ENCODE peak calls at places on chromosome 15, in six cellular contexts. S is CD8-positive, alpha-beta T cell; M is neuronal stem cell; Y is tibial artery; N is stomach; U is psoas muscle. L is an unnamed sample.

GRCh38 chr15:98727115-98728040 is 79.0 kb downstream of the IGF1R start:
- DNase-seq in M (peak; percentile 48), N (peak; percentile 92), U (peak; percentile 91), S (no peak), Y (peak; percentile 89), L (peak; percentile 84)

GRCh38 chr15:96342611-96343528 is 12.4 kb downstream of the NR2F2 start:
- DNase-seq in S (no peak), Y (no peak), N (no peak), M (no peak), U (no peak), L (peak; percentile 61)

GRCh38 chr15:51380999-51381806 is 39.7 kb downstream of the GLDN start:
- DNase-seq in S (no peak), N (peak; percentile 60), Y (peak; percentile 72), U (no peak), M (peak; percentile 65), L (peak; percentile 85)

GRCh38 chr15:88144921-88145320 is 111.6 kb downstream of the NTRK3 start:
- DNase-seq in S (no peak), M (no peak), Y (no peak), N (no peak), U (no peak), L (no peak)

GRCh38 chr15:79644091-79644490 is 212.0 kb downstream of the MINAR1 start:
- DNase-seq in Y (no peak), N (no peak), U (no peak), M (no peak), S (no peak), L (no peak)

GRCh38 chr15:31278056-31278445 is 48.6 kb upstream of the KLF13 start:
- DNase-seq in M (no peak), S (peak; percentile 46), U (no peak), N (peak; percentile 3), Y (no peak), L (peak; percentile 41)

GRCh38 chr15:77985031-77985930 is 92.2 kb downstream of the TBC1D2B start:
- DNase-seq in Y (no peak), S (no peak), N (no peak), U (no peak), M (no peak), L (peak; percentile 44)

GRCh38 chr15:37056168-37056893 is 44.0 kb downstream of the MEIS2 start:
- DNase-seq in Y (peak; percentile 22), M (peak; percentile 51), S (no peak), U (peak; percentile 54), N (no peak), L (peak; percentile 17)

GRCh38 chr15:31327674-31328424 is 1.2 kb downstream of the KLF13 start:
- DNase-seq in Y (peak; percentile 59), U (peak; percentile 56), M (no peak), S (peak; percentile 85), N (peak; percentile 76), L (peak; percentile 85)

GRCh38 chr15:27673766-27674445 is 425.2 kb downstream of the OCA2 start:
- DNase-seq in Y (no peak), N (no peak), S (no peak), M (no peak), U (no peak), L (no peak)

GRCh38 chr15:62026707-62027565 is 33.3 kb downstream of the VPS13C start:
- DNase-seq in N (no peak), M (no peak), U (no peak), Y (no peak), S (no peak), L (no peak)

GRCh38 chr15:74200394-74200793 is 2.2 kb downstream of the STRA6 start:
- DNase-seq in N (no peak), Y (peak; percentile 82), M (no peak), S (no peak), U (peak; percentile 63), L (no peak)

GRCh38 chr15:62607643-62608042 is 434.9 kb upstream of the TPM1 start:
- DNase-seq in U (no peak), S (no peak), M (no peak), Y (no peak), N (no peak), L (no peak)

GRCh38 chr15:73442436-73442835 is 528 bp upstream of the REC114 start:
- DNase-seq in M (no peak), N (no peak), S (no peak), U (no peak), Y (no peak), L (no peak)

GRCh38 chr15:66628976-66629723 is 63.4 kb upstream of the LCTL start:
- DNase-seq in U (no peak), Y (no peak), S (no peak), N (no peak), M (no peak), L (no peak)

GRCh38 chr15:60718661-60719069 is 239.7 kb upstream of the ICE2 start:
- DNase-seq in M (no peak), N (no peak), Y (no peak), S (no peak), U (no peak), L (no peak)

DNA sequence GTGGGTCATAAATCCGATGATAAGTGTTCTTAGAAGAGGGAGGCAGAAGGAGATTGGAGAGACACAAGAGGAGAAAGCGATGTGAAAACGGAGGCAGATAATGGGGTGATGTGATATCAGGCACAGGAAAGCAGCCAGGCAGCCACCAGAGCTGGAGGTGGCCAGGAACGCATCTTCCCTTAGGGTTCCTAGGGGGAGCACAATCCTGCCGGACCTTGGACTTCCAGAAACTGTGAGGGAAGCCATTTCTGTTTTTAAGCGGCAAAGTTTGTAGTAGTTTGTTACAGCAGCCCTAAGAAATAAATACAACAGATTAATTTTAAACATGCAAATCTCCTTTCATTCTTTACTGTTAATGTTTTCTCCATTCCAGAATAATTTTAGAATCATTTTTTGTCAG is 259.9 kb upstream of the TMC3 start:
- DNase-seq in Y (no peak), S (no peak), N (no peak), M (no peak), U (no peak), L (no peak)
- H3K4me3 ChIP-seq in Y (no peak overlapping the region), S (no peak overlapping the region), N (no peak overlapping the region), M (no peak overlapping the region), U (no peak overlapping the region), L (no peak overlapping the region)

DNA sequence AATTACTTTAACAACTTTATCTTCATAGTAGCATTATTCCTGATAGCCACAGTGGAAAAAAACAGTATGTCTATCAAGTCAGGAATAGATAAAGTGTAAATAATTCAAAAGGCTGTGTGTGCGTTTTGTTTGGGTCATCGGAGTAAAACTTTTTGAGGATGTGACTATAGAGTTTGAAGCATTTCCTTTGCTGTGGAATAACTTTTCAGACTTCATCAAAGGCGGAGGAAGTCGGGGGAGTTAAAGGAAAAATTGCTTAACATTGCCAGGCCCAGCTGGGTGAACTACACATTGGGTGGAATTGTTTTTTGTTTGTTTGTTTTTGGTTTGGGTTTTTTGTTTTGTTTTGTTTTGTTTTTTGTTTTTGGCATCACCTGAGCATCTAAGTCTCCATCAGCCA is 70.4 kb upstream of the CRTC3 start:
- DNase-seq in Y (no peak), S (no peak), N (no peak), U (no peak), M (no peak), L (no peak)
- H3K36me3 ChIP-seq in Y (peaks cover 40% of the 10 kb centered on the region), S (peaks cover 21% of the 10 kb centered on the region), N (peaks cover 59% of the 10 kb centered on the region), U (peaks cover 12% of the 10 kb centered on the region), M (no peaks in the 10 kb centered on the region), L (peaks cover 5% of the 10 kb centered on the region)

GRCh38 chr15:64651573-64652260 is 123.7 kb downstream of the RBPMS2 start:
- DNase-seq in M (no peak), N (no peak), S (peak; percentile 62), Y (no peak), U (no peak), L (peak; percentile 42)

GRCh38 chr15:64643685-64644084 is 131.7 kb downstream of the RBPMS2 start:
- DNase-seq in N (no peak), Y (no peak), M (no peak), U (no peak), S (no peak), L (no peak)

GRCh38 chr15:64645995-64646394 is 129.4 kb downstream of the RBPMS2 start:
- DNase-seq in U (no peak), N (no peak), Y (no peak), S (no peak), M (no peak), L (no peak)

GRCh38 chr15:64642875-64643274 is 132.5 kb downstream of the RBPMS2 start:
- DNase-seq in Y (no peak), M (no peak), S (no peak), N (no peak), U (no peak), L (no peak)

GRCh38 chr15:64647367-64647766 is 128.0 kb downstream of the RBPMS2 start:
- DNase-seq in S (no peak), U (no peak), M (no peak), Y (no peak), N (no peak), L (no peak)
- H3K4me3 ChIP-seq in S (no peak overlapping the region), U (no peak overlapping the region), M (no peak overlapping the region), Y (no peak overlapping the region), N (no peak overlapping the region), L (no peak overlapping the region)

DNA sequence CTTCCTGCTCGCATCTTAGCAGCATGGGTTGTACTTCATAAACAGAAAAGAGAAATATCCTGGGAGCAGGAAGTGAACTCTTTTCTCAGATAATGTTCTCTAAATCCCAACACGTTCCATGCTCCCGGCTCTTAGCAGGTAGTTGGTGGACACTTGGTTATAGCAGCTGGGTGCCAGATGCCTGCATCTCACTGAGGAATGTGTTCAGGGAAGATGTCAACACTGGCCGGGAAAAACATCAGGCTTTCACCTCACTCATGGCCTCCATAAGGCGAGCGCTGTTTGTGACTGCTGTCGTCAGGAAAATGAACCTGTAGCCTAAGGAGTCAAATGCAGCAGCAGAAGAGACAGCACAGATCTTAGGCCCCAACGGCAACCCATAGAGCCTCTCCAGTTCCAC is 4.4 kb upstream of the PRC1 start:
- DNase-seq in N (no peak), S (no peak), M (no peak), Y (no peak), U (no peak), L (no peak)
- H3K36me3 ChIP-seq in N (peaks cover 68% of the 10 kb centered on the region), S (peaks cover 16% of the 10 kb centered on the region), M (peaks cover 30% of the 10 kb centered on the region), Y (peaks cover 45% of the 10 kb centered on the region), U (peaks cover 11% of the 10 kb centered on the region), L (peaks cover 25% of the 10 kb centered on the region)

GRCh38 chr15:84588053-84588874 is 12.5 kb upstream of the ZSCAN2 start:
- DNase-seq in U (peak; percentile 85), Y (peak; percentile 84), S (peak; percentile 90), M (peak; percentile 80), N (peak; percentile 91), L (peak; percentile 96)
- H3K4me3 ChIP-seq in U (peak overlapping the region; percentile 60), Y (peak overlapping the region; percentile 36), S (no peak overlapping the region), M (no peak overlapping the region), N (peak overlapping the region; percentile 29), L (peak overlapping the region; percentile 14)